ENCODE peak calls at places on chromosomes 1 and 21, in five cellular contexts. One of them, this sample, is unnamed.

GRCh38 chr1:204630460-204630905 is 55.1 kb downstream of the LRRN2 start:
- DNase-seq in activated T-helper 1 cell treated with anti-CD3 and anti-CD28 coated beads, Interleukin-12 subunit alpha, Interleukin-12 subunit beta, Interleukin-2, Interleukin-4 antibody, amounts not matched to agents 30 ng/mL and 10 ng/mL and 1 ng/mL, durations not matched to agents 14 hours and 24 hours and 36 hours: no peak
- DNase-seq in heart right ventricle: no peak
- DNase-seq in activated T-cell treated with anti-CD3 and anti-CD28 coated beads for 48 hours: no peak
- DNase-seq in ACHN: no peak
- DNase-seq in this sample: no peak

GRCh38 chr1:235327559-235328270 is at the start of gene ARID4B:
- DNase-seq in heart right ventricle: peak
- DNase-seq in activated T-cell treated with anti-CD3 and anti-CD28 coated beads for 48 hours: peak
- DNase-seq in ACHN: no peak
- DNase-seq in activated T-helper 1 cell treated with anti-CD3 and anti-CD28 coated beads, Interleukin-12 subunit alpha, Interleukin-12 subunit beta, Interleukin-2, Interleukin-4 antibody, amounts not matched to agents 30 ng/mL and 10 ng/mL and 1 ng/mL, durations not matched to agents 14 hours and 24 hours and 36 hours: no peak
- DNase-seq in this sample: peak

GRCh38 chr1:84968101-84968500 is 28.8 kb downstream of the MCOLN2 start:
- DNase-seq in activated T-cell treated with anti-CD3 and anti-CD28 coated beads for 48 hours: no peak
- DNase-seq in activated T-helper 1 cell treated with anti-CD3 and anti-CD28 coated beads, Interleukin-12 subunit alpha, Interleukin-12 subunit beta, Interleukin-2, Interleukin-4 antibody, amounts not matched to agents 30 ng/mL and 10 ng/mL and 1 ng/mL, durations not matched to agents 14 hours and 24 hours and 36 hours: no peak
- DNase-seq in ACHN: no peak
- DNase-seq in heart right ventricle: no peak
- DNase-seq in this sample: no peak

GRCh38 chr1:67599085-67599484 is 85.9 kb upstream of the GADD45A start:
- DNase-seq in activated T-cell treated with anti-CD3 and anti-CD28 coated beads for 48 hours: no peak
- DNase-seq in ACHN: no peak
- DNase-seq in activated T-helper 1 cell treated with anti-CD3 and anti-CD28 coated beads, Interleukin-12 subunit alpha, Interleukin-12 subunit beta, Interleukin-2, Interleukin-4 antibody, amounts not matched to agents 30 ng/mL and 10 ng/mL and 1 ng/mL, durations not matched to agents 14 hours and 24 hours and 36 hours: no peak
- DNase-seq in heart right ventricle: no peak
- DNase-seq in this sample: no peak

GRCh38 chr1:44775930-44776748 is 799 bp downstream of the RPS8 start:
- DNase-seq in activated T-cell treated with anti-CD3 and anti-CD28 coated beads for 48 hours: no peak
- DNase-seq in activated T-helper 1 cell treated with anti-CD3 and anti-CD28 coated beads, Interleukin-12 subunit alpha, Interleukin-12 subunit beta, Interleukin-2, Interleukin-4 antibody, amounts not matched to agents 30 ng/mL and 10 ng/mL and 1 ng/mL, durations not matched to agents 14 hours and 24 hours and 36 hours: no peak
- DNase-seq in heart right ventricle: no peak
- DNase-seq in ACHN: no peak
- DNase-seq in this sample: peak

GRCh38 chr21:14382486-14382834 is 486 bp downstream of the HSPA13 start:
- DNase-seq in heart right ventricle: no peak
- DNase-seq in activated T-cell treated with anti-CD3 and anti-CD28 coated beads for 48 hours: peak
- DNase-seq in ACHN: no peak
- DNase-seq in activated T-helper 1 cell treated with anti-CD3 and anti-CD28 coated beads, Interleukin-12 subunit alpha, Interleukin-12 subunit beta, Interleukin-2, Interleukin-4 antibody, amounts not matched to agents 30 ng/mL and 10 ng/mL and 1 ng/mL, durations not matched to agents 14 hours and 24 hours and 36 hours: no peak
- DNase-seq in this sample: no peak

GRCh38 chr1:178619104-178619503 is 105.9 kb upstream of the RALGPS2 start:
- DNase-seq in heart right ventricle: no peak
- DNase-seq in activated T-cell treated with anti-CD3 and anti-CD28 coated beads for 48 hours: no peak
- DNase-seq in ACHN: no peak
- DNase-seq in activated T-helper 1 cell treated with anti-CD3 and anti-CD28 coated beads, Interleukin-12 subunit alpha, Interleukin-12 subunit beta, Interleukin-2, Interleukin-4 antibody, amounts not matched to agents 30 ng/mL and 10 ng/mL and 1 ng/mL, durations not matched to agents 14 hours and 24 hours and 36 hours: no peak
- DNase-seq in this sample: no peak

GRCh38 chr1:97647776-97648175 is 273.1 kb downstream of the DPYD start:
- DNase-seq in activated T-cell treated with anti-CD3 and anti-CD28 coated beads for 48 hours: no peak
- DNase-seq in activated T-helper 1 cell treated with anti-CD3 and anti-CD28 coated beads, Interleukin-12 subunit alpha, Interleukin-12 subunit beta, Interleukin-2, Interleukin-4 antibody, amounts not matched to agents 30 ng/mL and 10 ng/mL and 1 ng/mL, durations not matched to agents 14 hours and 24 hours and 36 hours: no peak
- DNase-seq in ACHN: no peak
- DNase-seq in heart right ventricle: no peak
- DNase-seq in this sample: no peak

GRCh38 chr1:15056515-15057285 is 96.8 kb upstream of the TMEM51 start:
- DNase-seq in heart right ventricle: no peak
- DNase-seq in activated T-cell treated with anti-CD3 and anti-CD28 coated beads for 48 hours: no peak
- DNase-seq in activated T-helper 1 cell treated with anti-CD3 and anti-CD28 coated beads, Interleukin-12 subunit alpha, Interleukin-12 subunit beta, Interleukin-2, Interleukin-4 antibody, amounts not matched to agents 30 ng/mL and 10 ng/mL and 1 ng/mL, durations not matched to agents 14 hours and 24 hours and 36 hours: no peak
- DNase-seq in ACHN: peak
- DNase-seq in this sample: no peak

GRCh38 chr1:20732071-20732587 is 374 bp downstream of the SH2D5 start:
- DNase-seq in heart right ventricle: peak
- DNase-seq in activated T-cell treated with anti-CD3 and anti-CD28 coated beads for 48 hours: peak
- DNase-seq in ACHN: peak
- DNase-seq in activated T-helper 1 cell treated with anti-CD3 and anti-CD28 coated beads, Interleukin-12 subunit alpha, Interleukin-12 subunit beta, Interleukin-2, Interleukin-4 antibody, amounts not matched to agents 30 ng/mL and 10 ng/mL and 1 ng/mL, durations not matched to agents 14 hours and 24 hours and 36 hours: peak
- DNase-seq in this sample: peak

GRCh38 chr1:7616953-7617352 is 154.1 kb upstream of the VAMP3 start:
- DNase-seq in activated T-helper 1 cell treated with anti-CD3 and anti-CD28 coated beads, Interleukin-12 subunit alpha, Interleukin-12 subunit beta, Interleukin-2, Interleukin-4 antibody, amounts not matched to agents 30 ng/mL and 10 ng/mL and 1 ng/mL, durations not matched to agents 14 hours and 24 hours and 36 hours: no peak
- DNase-seq in ACHN: no peak
- DNase-seq in activated T-cell treated with anti-CD3 and anti-CD28 coated beads for 48 hours: no peak
- DNase-seq in heart right ventricle: peak
- DNase-seq in this sample: no peak

GRCh38 chr1:93628682-93629081 is 53.0 kb downstream of the BCAR3 start:
- DNase-seq in activated T-helper 1 cell treated with anti-CD3 and anti-CD28 coated beads, Interleukin-12 subunit alpha, Interleukin-12 subunit beta, Interleukin-2, Interleukin-4 antibody, amounts not matched to agents 30 ng/mL and 10 ng/mL and 1 ng/mL, durations not matched to agents 14 hours and 24 hours and 36 hours: no peak
- DNase-seq in ACHN: no peak
- DNase-seq in heart right ventricle: no peak
- DNase-seq in activated T-cell treated with anti-CD3 and anti-CD28 coated beads for 48 hours: no peak
- DNase-seq in this sample: no peak

GRCh38 chr1:203083463-203083921 is 2.3 kb downstream of the MYOG start:
- DNase-seq in activated T-cell treated with anti-CD3 and anti-CD28 coated beads for 48 hours: no peak
- DNase-seq in ACHN: no peak
- DNase-seq in heart right ventricle: no peak
- DNase-seq in activated T-helper 1 cell treated with anti-CD3 and anti-CD28 coated beads, Interleukin-12 subunit alpha, Interleukin-12 subunit beta, Interleukin-2, Interleukin-4 antibody, amounts not matched to agents 30 ng/mL and 10 ng/mL and 1 ng/mL, durations not matched to agents 14 hours and 24 hours and 36 hours: no peak
- DNase-seq in this sample: no peak

GRCh38 chr1:171179323-171180227 is 5.5 kb upstream of the FMO2 start:
- DNase-seq in ACHN: no peak
- DNase-seq in heart right ventricle: no peak
- DNase-seq in activated T-cell treated with anti-CD3 and anti-CD28 coated beads for 48 hours: no peak
- DNase-seq in activated T-helper 1 cell treated with anti-CD3 and anti-CD28 coated beads, Interleukin-12 subunit alpha, Interleukin-12 subunit beta, Interleukin-2, Interleukin-4 antibody, amounts not matched to agents 30 ng/mL and 10 ng/mL and 1 ng/mL, durations not matched to agents 14 hours and 24 hours and 36 hours: no peak
- DNase-seq in this sample: no peak

GRCh38 chr1:64540265-64540791 is 70.4 kb downstream of the CACHD1 start:
- DNase-seq in activated T-helper 1 cell treated with anti-CD3 and anti-CD28 coated beads, Interleukin-12 subunit alpha, Interleukin-12 subunit beta, Interleukin-2, Interleukin-4 antibody, amounts not matched to agents 30 ng/mL and 10 ng/mL and 1 ng/mL, durations not matched to agents 14 hours and 24 hours and 36 hours: no peak
- DNase-seq in activated T-cell treated with anti-CD3 and anti-CD28 coated beads for 48 hours: no peak
- DNase-seq in heart right ventricle: no peak
- DNase-seq in ACHN: no peak
- DNase-seq in this sample: no peak

GRCh38 chr1:40848530-40849189 is 13.5 kb downstream of the CITED4 start:
- DNase-seq in ACHN: peak
- DNase-seq in activated T-helper 1 cell treated with anti-CD3 and anti-CD28 coated beads, Interleukin-12 subunit alpha, Interleukin-12 subunit beta, Interleukin-2, Interleukin-4 antibody, amounts not matched to agents 30 ng/mL and 10 ng/mL and 1 ng/mL, durations not matched to agents 14 hours and 24 hours and 36 hours: no peak
- DNase-seq in activated T-cell treated with anti-CD3 and anti-CD28 coated beads for 48 hours: peak
- DNase-seq in heart right ventricle: peak
- DNase-seq in this sample: no peak

GRCh38 chr1:30378991-30379581 is 344.3 kb downstream of the MATN1 start:
- DNase-seq in ACHN: no peak
- DNase-seq in heart right ventricle: no peak
- DNase-seq in activated T-cell treated with anti-CD3 and anti-CD28 coated beads for 48 hours: no peak
- DNase-seq in activated T-helper 1 cell treated with anti-CD3 and anti-CD28 coated beads, Interleukin-12 subunit alpha, Interleukin-12 subunit beta, Interleukin-2, Interleukin-4 antibody, amounts not matched to agents 30 ng/mL and 10 ng/mL and 1 ng/mL, durations not matched to agents 14 hours and 24 hours and 36 hours: no peak
- DNase-seq in this sample: no peak

GRCh38 chr1:16720403-16721223 is 19.7 kb upstream of the RNU1-4 start:
- DNase-seq in activated T-cell treated with anti-CD3 and anti-CD28 coated beads for 48 hours: no peak
- DNase-seq in ACHN: no peak
- DNase-seq in activated T-helper 1 cell treated with anti-CD3 and anti-CD28 coated beads, Interleukin-12 subunit alpha, Interleukin-12 subunit beta, Interleukin-2, Interleukin-4 antibody, amounts not matched to agents 30 ng/mL and 10 ng/mL and 1 ng/mL, durations not matched to agents 14 hours and 24 hours and 36 hours: no peak
- DNase-seq in heart right ventricle: no peak
- DNase-seq in this sample: peak

GRCh38 chr1:242243472-242243871 is 244.6 kb upstream of the MAP1LC3C start:
- DNase-seq in ACHN: peak
- DNase-seq in heart right ventricle: no peak
- DNase-seq in activated T-helper 1 cell treated with anti-CD3 and anti-CD28 coated beads, Interleukin-12 subunit alpha, Interleukin-12 subunit beta, Interleukin-2, Interleukin-4 antibody, amounts not matched to agents 30 ng/mL and 10 ng/mL and 1 ng/mL, durations not matched to agents 14 hours and 24 hours and 36 hours: no peak
- DNase-seq in activated T-cell treated with anti-CD3 and anti-CD28 coated beads for 48 hours: no peak
- DNase-seq in this sample: no peak

GRCh38 chr1:1593834-1594601 is 5.9 kb downstream of the FNDC10 start:
- DNase-seq in activated T-helper 1 cell treated with anti-CD3 and anti-CD28 coated beads, Interleukin-12 subunit alpha, Interleukin-12 subunit beta, Interleukin-2, Interleukin-4 antibody, amounts not matched to agents 30 ng/mL and 10 ng/mL and 1 ng/mL, durations not matched to agents 14 hours and 24 hours and 36 hours: no peak
- DNase-seq in activated T-cell treated with anti-CD3 and anti-CD28 coated beads for 48 hours: no peak
- DNase-seq in heart right ventricle: no peak
- DNase-seq in ACHN: no peak
- DNase-seq in this sample: peak

GRCh38 chr21:43921979-43922945 is 57.2 kb downstream of the AGPAT3 start:
- DNase-seq in ACHN: no peak
- DNase-seq in activated T-helper 1 cell treated with anti-CD3 and anti-CD28 coated beads, Interleukin-12 subunit alpha, Interleukin-12 subunit beta, Interleukin-2, Interleukin-4 antibody, amounts not matched to agents 30 ng/mL and 10 ng/mL and 1 ng/mL, durations not matched to agents 14 hours and 24 hours and 36 hours: no peak
- DNase-seq in heart right ventricle: no peak
- DNase-seq in activated T-cell treated with anti-CD3 and anti-CD28 coated beads for 48 hours: peak
- DNase-seq in this sample: no peak

GRCh38 chr1:215104283-215104682 is 21.7 kb downstream of the KCNK2 start:
- DNase-seq in heart right ventricle: no peak
- DNase-seq in activated T-helper 1 cell treated with anti-CD3 and anti-CD28 coated beads, Interleukin-12 subunit alpha, Interleukin-12 subunit beta, Interleukin-2, Interleukin-4 antibody, amounts not matched to agents 30 ng/mL and 10 ng/mL and 1 ng/mL, durations not matched to agents 14 hours and 24 hours and 36 hours: no peak
- DNase-seq in ACHN: peak
- DNase-seq in activated T-cell treated with anti-CD3 and anti-CD28 coated beads for 48 hours: no peak
- DNase-seq in this sample: no peak

GRCh38 chr1:25257176-25257575 is 9.9 kb upstream of the RSRP1 start:
- DNase-seq in ACHN: no peak
- DNase-seq in activated T-helper 1 cell treated with anti-CD3 and anti-CD28 coated beads, Interleukin-12 subunit alpha, Interleukin-12 subunit beta, Interleukin-2, Interleukin-4 antibody, amounts not matched to agents 30 ng/mL and 10 ng/mL and 1 ng/mL, durations not matched to agents 14 hours and 24 hours and 36 hours: no peak
- DNase-seq in heart right ventricle: no peak
- DNase-seq in activated T-cell treated with anti-CD3 and anti-CD28 coated beads for 48 hours: no peak
- DNase-seq in this sample: no peak

This sample was measured in left lung.